ENCODE peak calls at places on chromosomes 7 and 10, in six cellular contexts. B, R, Q, O, M and J are unnamed samples.

GRCh38 chr7:106612432-106612831 is 48.5 kb downstream of the CCDC71L start:
- DNase-seq in B (no peak), R (no peak), Q (no peak), O (no peak), M (no peak), J (no peak)

GRCh38 chr10:31075434-31075833 is 43.8 kb upstream of the ZNF438 start:
- DNase-seq in B (no peak), R (no peak), Q (peak; percentile 43), O (peak; percentile 95), M (no peak), J (peak; percentile 88)

GRCh38 chr7:128108641-128109423 is 77.6 kb upstream of the LRRC4 start:
- DNase-seq in B (peak; percentile 60), R (no peak), Q (no peak), O (no peak), M (peak; percentile 83), J (no peak)

GRCh38 chr10:24894309-24894708 is 58.1 kb downstream of the PRTFDC1 start:
- DNase-seq in B (no peak), R (no peak), Q (peak; percentile 14), O (peak; percentile 50), M (no peak), J (peak; percentile 92)

GRCh38 chr10:132198381-132199181 is 11.8 kb downstream of the DPYSL4 start:
- DNase-seq in B (no peak), R (no peak), Q (no peak), O (no peak), M (no peak), J (no peak)

GRCh38 chr7:50739744-50740455 is 42.8 kb downstream of the GRB10 start:
- DNase-seq in B (no peak), R (no peak), Q (no peak), O (no peak), M (peak; percentile 16), J (no peak)

GRCh38 chr10:11018426-11018818 is 750 bp downstream of the CELF2 start:
- DNase-seq in B (no peak), R (no peak), Q (no peak), O (no peak), M (peak; percentile 31), J (no peak)

GRCh38 chr10:132142396-132143161 is 44.2 kb upstream of the DPYSL4 start:
- DNase-seq in B (no peak), R (no peak), Q (peak; percentile 61), O (no peak), M (peak; percentile 9), J (peak; percentile 26)

GRCh38 chr7:38311329-38311937 is 38.0 kb upstream of the TARP start:
- DNase-seq in B (no peak), R (no peak), Q (no peak), O (no peak), M (no peak), J (peak; percentile 38)

GRCh38 chr10:43265799-43266721 is 805 bp downstream of the RASGEF1A start:
- DNase-seq in B (peak; percentile 71), R (no peak), Q (peak; percentile 80), O (no peak), M (no peak), J (no peak)

GRCh38 chr10:3059974-3060373 is 7.4 kb upstream of the PFKP start:
- DNase-seq in B (peak; percentile 56), R (no peak), Q (no peak), O (no peak), M (no peak), J (no peak)

GRCh38 chr7:105643384-105643783 is 62.1 kb upstream of the EFCAB10 start:
- DNase-seq in B (no peak), R (no peak), Q (no peak), O (no peak), M (no peak), J (no peak)

GRCh38 chr7:111083423-111083822 is 7.5 kb upstream of the LRRN3 start:
- DNase-seq in B (no peak), R (no peak), Q (no peak), O (peak; percentile 59), M (peak; percentile 92), J (peak; percentile 71)

GRCh38 chr10:66925896-66926719 is at the start of gene LRRTM3:
- DNase-seq in B (no peak), R (peak; percentile 20), Q (peak; percentile 72), O (no peak), M (peak; percentile 80), J (peak; percentile 72)

GRCh38 chr10:119654540-119654939 is 3.4 kb downstream of the BAG3 start:
- DNase-seq in B (no peak), R (no peak), Q (peak; percentile 9), O (no peak), M (no peak), J (peak; percentile 57)

GRCh38 chr7:41641006-41641714 is 61.7 kb downstream of the INHBA start:
- DNase-seq in B (no peak), R (no peak), Q (no peak), O (no peak), M (no peak), J (no peak)

GRCh38 chr10:78173360-78174020 is 139.8 kb downstream of the RPS24 start:
- DNase-seq in B (no peak), R (no peak), Q (no peak), O (no peak), M (no peak), J (no peak)